ENCODE peak calls at places on chromosomes 1 and 21, in four cellular contexts. U, S, B and Z are unnamed samples.

GRCh38 chr1:111665527-111665926 is 45.9 kb downstream of the RAP1A start:
- DNase-seq in U (no peak), B (no peak), S (no peak), Z (no peak)

GRCh38 chr1:17728123-17728522 is 27.0 kb upstream of the ACTL8 start:
- DNase-seq in U (no peak), S (no peak), B (no peak), Z (no peak)

GRCh38 chr1:19661721-19662228 is 2.9 kb upstream of the HTR6 start:
- DNase-seq in B (peak), U (no peak), S (no peak), Z (no peak)

GRCh38 chr1:29677028-29678024 is 441.0 kb downstream of the PTPRU start:
- DNase-seq in S (peak), B (no peak), U (no peak), Z (no peak)

GRCh38 chr1:100463809-100464424 is 74.0 kb upstream of the GPR88 start:
- DNase-seq in S (no peak), U (peak), B (no peak), Z (no peak)

GRCh38 chr1:117037802-117038201 is 22.3 kb upstream of the TTF2 start:
- DNase-seq in U (no peak), B (no peak), S (no peak), Z (no peak)

GRCh38 chr1:190172636-190173410 is 304.8 kb downstream of the BRINP3 start:
- DNase-seq in B (no peak), U (no peak), S (no peak), Z (no peak)

GRCh38 chr21:44499631-44500030 is 40.4 kb downstream of the KRTAP10-1 start:
- DNase-seq in B (no peak), U (no peak), S (no peak), Z (no peak)

GRCh38 chr21:44455524-44456206 is 355 bp downstream of the LRRC3 start:
- DNase-seq in S (no peak), B (peak), U (no peak), Z (peak)

GRCh38 chr1:1144122-1144842 is 28.4 kb upstream of the C1orf159 start:
- DNase-seq in S (peak), B (peak), U (no peak), Z (no peak)

GRCh38 chr1:2800664-2801045 is 838 bp downstream of the TTC34 start:
- DNase-seq in B (no peak), S (no peak), U (no peak), Z (no peak)